ENCODE peak calls at places on chromosomes 4 and X, in ten cellular contexts. D is tibial nerve, L is spleen, C is uterus, V is IMR-90, B is A549, U is esophagus squamous epithelium, H is heart left ventricle, O is Peyer's patch, G is endothelial cell of umbilical vein. E is an unnamed sample.

GRCh38 chr4:9969526-9970398 is 51.5 kb downstream of the SLC2A9 start:
- DNase-seq in V (no peak), O (no peak), G (no peak), H (no peak), U (no peak), C (no peak), L (no peak), B (no peak), D (no peak), E (no peak)

GRCh38 chrX:120775959-120776358 is 99.7 kb downstream of the CT47B1 start:
- DNase-seq in U (no peak), L (no peak), O (no peak), B (no peak), G (no peak), H (no peak), V (no peak), C (no peak), D (no peak), E (no peak)

GRCh38 chr4:133929540-133929939 is 272.0 kb downstream of the PABPC4L start:
- DNase-seq in H (no peak), B (no peak), C (no peak), L (no peak), U (no peak), O (no peak), D (no peak), V (peak), G (no peak), E (no peak)

GRCh38 chr4:173415885-173416658 is 17.2 kb upstream of the SCRG1 start:
- DNase-seq in O (no peak), B (no peak), G (no peak), L (peak), H (peak), C (peak), U (peak), V (no peak), D (peak), E (peak)

GRCh38 chr4:167196386-167196785 is 37.9 kb downstream of the SPOCK3 start:
- DNase-seq in G (no peak), U (no peak), B (no peak), H (no peak), L (no peak), D (no peak), C (no peak), O (no peak), V (no peak), E (no peak)

GRCh38 chrX:104621781-104622180 is 55.8 kb downstream of the IL1RAPL2 start:
- DNase-seq in U (no peak), G (no peak), D (no peak), B (no peak), L (no peak), H (no peak), O (no peak), V (no peak), C (no peak), E (no peak)

GRCh38 chrX:153469811-153470410 is 465 bp downstream of the HAUS7 start:
- DNase-seq in O (no peak), L (no peak), H (no peak), G (peak), U (no peak), C (no peak), V (peak), B (peak), D (no peak), E (no peak)

GRCh38 chr4:70183168-70183939 is 12.2 kb upstream of the ODAM start:
- DNase-seq in L (no peak), B (peak), G (peak), O (no peak), D (no peak), H (no peak), U (no peak), C (no peak), V (peak), E (no peak)

GRCh38 chr4:17557880-17558279 is 19.1 kb upstream of the LAP3 start:
- DNase-seq in O (no peak), H (no peak), B (no peak), L (no peak), G (no peak), U (no peak), C (no peak), D (no peak), V (peak), E (no peak)

GRCh38 chr4:119517361-119518229 is 111.0 kb downstream of the PDE5A start:
- DNase-seq in V (peak), G (peak), O (no peak), L (no peak), H (no peak), C (no peak), U (no peak), D (no peak), B (no peak), E (no peak)

GRCh38 chrX:65596270-65596669 is 61.7 kb upstream of the LAS1L start:
- DNase-seq in H (no peak), O (no peak), U (no peak), L (no peak), D (no peak), G (peak), C (no peak), B (no peak), V (peak), E (no peak)

GRCh38 chr4:16439003-16439402 is 212.7 kb upstream of the TAPT1 start:
- DNase-seq in G (no peak), O (no peak), U (no peak), L (no peak), H (no peak), V (peak), C (no peak), B (no peak), D (no peak), E (no peak)

GRCh38 chr4:104971458-104971857 is 175.2 kb upstream of the TET2 start:
- DNase-seq in C (no peak), H (no peak), L (no peak), V (no peak), B (no peak), D (no peak), G (no peak), U (no peak), O (no peak), E (no peak)

GRCh38 chr4:147589586-147589985 is 27.6 kb upstream of the TMEM184C start:
- DNase-seq in B (no peak), C (no peak), D (no peak), O (no peak), H (no peak), V (no peak), L (no peak), U (no peak), G (no peak), E (no peak)

GRCh38 chrX:129984196-129984962 is 1.9 kb downstream of the BCORL1 start:
- DNase-seq in O (peak), V (no peak), G (no peak), C (peak), L (peak), B (peak), U (no peak), H (peak), D (no peak), E (no peak)

DNA sequence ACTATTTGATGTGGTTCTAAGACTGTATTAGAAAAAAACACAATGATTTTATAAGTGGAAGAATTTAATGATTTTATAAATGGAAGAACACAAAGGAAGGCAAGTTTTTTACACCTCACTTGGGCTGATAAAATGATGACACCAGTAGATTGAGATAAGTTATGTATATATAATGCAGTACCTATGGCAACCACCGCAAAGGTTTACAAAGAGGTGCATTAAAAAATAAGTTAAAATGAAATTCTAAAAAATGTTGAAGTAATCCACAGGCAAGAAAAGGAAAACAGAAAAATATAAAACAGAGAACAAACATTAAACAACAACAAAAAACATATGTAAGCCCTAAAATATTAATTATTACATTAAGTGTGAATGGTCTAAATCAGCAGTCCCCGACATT is 490.9 kb upstream of the AADAT start:
- DNase-seq in D (no peak), O (no peak), H (no peak), B (no peak), C (no peak), G (no peak), L (no peak), U (no peak), V (no peak), E (no peak)
- H3K4me3 ChIP-seq in D (no peak), O (no peak), H (no peak), B (no peak), C (no peak), G (no peak), L (no peak), U (no peak), V (no peak), E (no peak)

GRCh38 chr4:79979785-79980437 is 93.1 kb downstream of the ANTXR2 start:
- DNase-seq in H (no peak), D (no peak), G (no peak), C (no peak), B (no peak), V (no peak), U (no peak), O (no peak), L (no peak), E (no peak)

GRCh38 chr4:79983431-79983830 is 89.6 kb downstream of the ANTXR2 start:
- DNase-seq in B (no peak), L (no peak), C (no peak), D (no peak), U (no peak), H (no peak), V (no peak), O (no peak), G (peak), E (no peak)

GRCh38 chr4:79987401-79987800 is 85.6 kb downstream of the ANTXR2 start:
- DNase-seq in U (no peak), C (no peak), V (peak), H (no peak), D (no peak), O (no peak), G (peak), B (no peak), L (no peak), E (no peak)

GRCh38 chr4:79977131-79977840 is 95.7 kb downstream of the ANTXR2 start:
- DNase-seq in H (no peak), D (no peak), U (no peak), O (no peak), G (no peak), C (no peak), B (no peak), L (no peak), V (peak), E (no peak)

DNA sequence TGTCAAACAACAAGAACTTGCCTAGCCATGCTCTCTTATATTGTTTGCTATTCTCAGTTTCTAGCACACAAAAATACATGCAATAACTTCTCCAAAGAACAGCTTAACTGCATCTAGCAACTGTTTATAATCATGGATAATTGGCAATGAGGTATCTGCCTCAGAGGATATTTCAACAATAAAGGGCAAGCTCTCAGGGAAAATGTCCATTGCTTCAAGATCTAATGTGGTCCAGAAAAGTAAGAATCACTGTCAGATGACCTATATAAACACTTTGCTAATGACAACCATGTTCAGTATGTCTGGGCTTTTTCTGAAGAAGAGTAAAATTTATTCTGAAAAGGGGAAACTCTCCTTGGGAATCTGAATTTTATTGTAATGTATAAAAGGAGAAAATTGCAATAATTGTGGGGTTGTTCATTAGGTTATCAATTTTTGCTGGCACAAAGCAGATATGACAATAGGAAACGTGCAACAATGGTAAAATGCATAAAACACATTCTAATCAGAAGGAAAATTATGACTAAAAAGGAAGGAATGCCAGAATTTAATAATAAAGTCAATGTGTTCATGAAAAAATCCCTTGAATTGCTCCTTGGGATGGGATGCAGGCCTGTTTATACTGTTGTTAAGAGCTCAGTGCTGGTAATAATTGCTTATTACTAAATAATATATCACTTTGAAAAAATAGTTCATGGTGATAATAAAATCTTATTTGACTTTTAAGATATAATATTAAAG is 90.3 kb downstream of the ANTXR2 start:
- DNase-seq in G (peak), L (no peak), U (no peak), B (no peak), D (no peak), V (peak), C (no peak), O (no peak), H (no peak), E (no peak)
- TF ChIP-seq CTCF in G (no peak), L (no peak), U (no peak), B (no peak), D (no peak), V (no peak), C (no peak), O (no peak), H (no peak), E (no peak)

GRCh38 chr4:127783026-127783769 is 1.1 kb downstream of the HSPA4L start:
- DNase-seq in H (peak), G (peak), V (peak), C (peak), D (peak), B (peak), L (peak), U (peak), O (peak), E (peak)
- TF ChIP-seq POLR2A in H (no peak), G (no peak), V (no peak), C (no peak), D (no peak), B (no peak), L (no peak), U (no peak), O (no peak), E (no peak)

DNA sequence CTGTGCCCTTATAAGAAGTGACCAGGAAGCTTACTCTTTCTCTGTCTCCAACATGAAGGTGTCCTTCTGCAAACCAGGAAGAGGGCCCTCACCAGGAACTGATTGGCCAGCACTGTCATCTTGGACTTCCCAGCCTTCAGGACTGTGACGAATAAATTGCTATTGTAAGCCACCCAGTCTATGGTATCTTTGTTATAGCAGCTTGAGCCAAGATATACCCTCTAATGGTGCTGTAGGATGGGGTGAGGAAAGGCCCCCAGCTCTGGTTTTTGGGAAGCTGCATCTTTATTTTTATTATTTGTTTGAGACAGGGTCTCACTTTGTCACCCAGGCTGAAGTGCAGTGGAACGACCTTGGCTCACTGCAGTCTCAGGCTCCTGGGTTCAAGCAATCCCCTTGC is 1.2 kb upstream of the MGST2 start:
- DNase-seq in D (no peak), V (no peak), O (no peak), G (no peak), B (no peak), C (no peak), H (no peak), U (no peak), L (no peak), E (peak)
- H3K4me3 ChIP-seq in D (no peak), V (no peak), O (no peak), G (no peak), B (no peak), C (no peak), H (no peak), U (no peak), L (no peak), E (no peak)

DNA sequence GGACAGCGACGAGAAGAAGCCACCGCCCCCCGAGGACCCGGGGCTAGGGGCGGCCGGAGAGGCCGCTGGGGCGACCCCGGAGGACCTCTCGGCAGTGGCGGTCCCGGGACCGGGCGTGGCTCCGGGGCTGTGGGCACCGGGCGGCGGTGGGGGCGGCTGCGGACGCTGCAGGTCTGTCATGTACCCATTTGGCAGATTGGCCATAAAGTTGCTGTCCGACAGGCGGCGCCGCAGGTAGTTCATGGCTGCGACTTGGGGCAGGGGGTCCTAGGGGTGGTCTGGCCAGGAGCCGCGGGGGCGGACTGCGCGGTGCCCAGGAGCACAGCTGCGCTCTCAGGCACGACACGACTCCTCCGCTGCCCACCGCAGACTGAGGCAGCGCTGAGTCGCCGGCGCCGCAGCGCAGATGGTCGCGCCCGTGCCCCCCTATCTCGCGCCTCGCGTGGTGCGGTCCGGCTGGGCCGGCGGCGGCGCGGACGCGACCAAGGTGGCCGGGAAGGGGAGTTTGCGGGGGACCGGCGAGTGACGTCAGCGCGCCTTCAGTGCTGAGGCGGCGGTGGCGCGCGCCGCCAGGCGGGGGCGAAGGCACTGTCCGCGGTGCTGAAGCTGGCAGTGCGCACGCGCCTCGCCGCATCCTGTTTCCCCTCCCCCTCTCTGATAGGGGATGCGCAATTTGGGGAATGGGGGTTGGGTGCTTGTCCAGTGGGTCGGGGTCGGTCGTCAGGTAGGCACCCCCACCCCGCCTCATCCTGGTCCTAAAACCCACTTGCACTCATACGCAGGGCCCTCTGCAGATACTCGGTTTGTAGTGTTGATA is at the start of gene SYN1:
- DNase-seq in L (peak), U (no peak), H (peak), C (peak), O (peak), D (peak), B (peak), G (peak), V (peak), E (peak)
- TF ChIP-seq CTCF in L (no peak), U (peak), H (no peak), C (peak), O (peak), D (peak), B (no peak), G (no peak), V (no peak), E (no peak)

GRCh38 chr4:2798399-2799301 is 5.8 kb downstream of the SH3BP2 start:
- DNase-seq in U (no peak), L (peak), D (peak), H (peak), O (peak), B (no peak), C (peak), V (no peak), G (peak), E (peak)
- TF ChIP-seq POLR2A in U (peak), L (no peak), D (no peak), H (no peak), O (peak), B (no peak), C (no peak), V (no peak), G (no peak), E (no peak)